ENCODE peak calls at places on chromosome 22, in six cellular contexts. T, L, H, R, U and I are unnamed samples.

GRCh38 chr22:33240901-33241300 is 182.7 kb upstream of the SYN3 start:
- DNase-seq in L (no peak), R (no peak), H (no peak), U (no peak), T (no peak), I (no peak)

GRCh38 chr22:27045103-27045940 is 387.9 kb downstream of the MIAT start:
- DNase-seq in T (no peak), R (no peak), H (peak), U (no peak), L (no peak), I (no peak)

GRCh38 chr22:26894766-26895485 is 237.5 kb downstream of the MIAT start:
- DNase-seq in H (peak), R (no peak), U (no peak), T (no peak), L (no peak), I (no peak)

GRCh38 chr22:43798492-43798891 is 13.6 kb downstream of the EFCAB6 start:
- DNase-seq in R (no peak), T (no peak), L (no peak), H (peak), U (no peak), I (no peak)

GRCh38 chr22:47333625-47334024 is 571.2 kb downstream of the TBC1D22A start:
- DNase-seq in U (no peak), R (peak), L (no peak), H (peak), T (no peak), I (no peak)

GRCh38 chr22:48097723-48098122 is 1335.3 kb downstream of the TBC1D22A start:
- DNase-seq in T (no peak), U (no peak), R (no peak), H (no peak), L (no peak), I (no peak)

GRCh38 chr22:24026733-24027132 is 15.6 kb downstream of the CABIN1 start:
- DNase-seq in U (no peak), R (no peak), T (no peak), H (no peak), L (no peak), I (no peak)

GRCh38 chr22:42673898-42674390 is 24.8 kb upstream of the CYB5R3 start:
- DNase-seq in R (no peak), T (no peak), H (no peak), L (no peak), U (no peak), I (no peak)

GRCh38 chr22:20905415-20906386 is 11.5 kb upstream of the CRKL start:
- DNase-seq in L (no peak), T (no peak), R (no peak), H (no peak), U (no peak), I (no peak)

GRCh38 chr22:35930933-35931332 is 97.7 kb downstream of the RBFOX2 start:
- DNase-seq in T (no peak), U (no peak), R (peak), L (no peak), H (peak), I (peak)

GRCh38 chr22:31230871-31231621 is 18.9 kb downstream of the LIMK2 start:
- DNase-seq in R (peak), L (peak), H (no peak), U (peak), T (no peak), I (peak)

GRCh38 chr22:39090426-39091064 is 6.5 kb upstream of the APOBEC3H start:
- DNase-seq in U (peak), T (peak), R (no peak), L (peak), H (peak), I (no peak)

GRCh38 chr22:37662039-37662438 is 3.5 kb downstream of the PDXP start:
- DNase-seq in U (no peak), T (no peak), L (no peak), H (no peak), R (no peak), I (no peak)

GRCh38 chr22:36160499-36160942 is at the start of gene APOL3:
- DNase-seq in T (no peak), H (no peak), U (no peak), L (peak), R (no peak), I (peak)

GRCh38 chr22:19291580-19292261 is at the start of gene CLTCL1:
- DNase-seq in T (peak), L (peak), R (peak), U (peak), H (peak), I (peak)

GRCh38 chr22:45131749-45132148 is 32.0 kb upstream of the NUP50 start:
- DNase-seq in U (no peak), L (no peak), T (no peak), H (no peak), R (no peak), I (peak)

GRCh38 chr22:46044718-46045458 is 67.9 kb upstream of the WNT7B start:
- DNase-seq in R (no peak), H (no peak), L (no peak), U (no peak), T (no peak), I (no peak)